ENCODE peak calls at places on chromosomes 11 and 22, in five cellular contexts. W is tibial nerve, T is K562, Q is ovary, L is suprapubic skin. R is an unnamed sample.

GRCh38 chr22:38304526-38304925 is 12.7 kb downstream of the CSNK1E start:
- DNase-seq in L (no peak), Q (no peak), T (no peak), W (peak; percentile 42), R (no peak)

GRCh38 chr11:126113515-126113957 is 50.9 kb upstream of the CDON start:
- DNase-seq in W (peak; percentile 71), Q (peak; percentile 90), T (peak; percentile 11), L (peak; percentile 95), R (peak; percentile 90)

GRCh38 chr11:121451178-121451981 is 734 bp upstream of the SORL1 start:
- DNase-seq in W (no peak), T (no peak), Q (no peak), L (no peak), R (peak; percentile 90)

GRCh38 chr11:90426442-90426841 is 203.6 kb upstream of the CHORDC1 start:
- DNase-seq in L (no peak), Q (no peak), T (no peak), W (no peak), R (no peak)

GRCh38 chr11:122724520-122724919 is 69.0 kb downstream of the UBASH3B start:
- DNase-seq in T (no peak), Q (no peak), W (no peak), L (no peak), R (no peak)

GRCh38 chr11:65576232-65576866 is 496 bp downstream of the EHBP1L1 start:
- DNase-seq in T (no peak), L (no peak), Q (peak; percentile 59), W (no peak), R (no peak)

GRCh38 chr11:16863382-16863781 is 124.9 kb downstream of the C11orf58 start:
- DNase-seq in L (no peak), Q (no peak), W (no peak), T (no peak), R (no peak)

GRCh38 chr11:75869661-75870455 is 54.8 kb downstream of the UVRAG start:
- DNase-seq in W (no peak), L (no peak), Q (no peak), T (no peak), R (no peak)

GRCh38 chr11:18491924-18492323 is 34.8 kb downstream of the TSG101 start:
- DNase-seq in T (no peak), Q (no peak), W (no peak), L (no peak), R (no peak)

GRCh38 chr22:30078320-30079311 is 1.6 kb upstream of the HORMAD2 start:
- DNase-seq in T (no peak), W (no peak), Q (no peak), L (no peak), R (no peak)

GRCh38 chr22:45638834-45639746 is 32.5 kb upstream of the ATXN10 start:
- DNase-seq in T (peak; percentile 56), W (peak; percentile 38), L (peak; percentile 88), Q (no peak), R (peak; percentile 69)

GRCh38 chr11:44047931-44048431 is at the start of gene ACCSL:
- DNase-seq in L (no peak), Q (no peak), T (peak; percentile 21), W (no peak), R (no peak)

GRCh38 chr11:2178906-2179494 is 7.4 kb upstream of the TH start:
- DNase-seq in L (no peak), W (no peak), T (no peak), Q (no peak), R (no peak)

GRCh38 chr22:38033522-38034277 is 23.5 kb upstream of the PICK1 start:
- DNase-seq in L (no peak), Q (no peak), T (no peak), W (no peak), R (no peak)

DNA sequence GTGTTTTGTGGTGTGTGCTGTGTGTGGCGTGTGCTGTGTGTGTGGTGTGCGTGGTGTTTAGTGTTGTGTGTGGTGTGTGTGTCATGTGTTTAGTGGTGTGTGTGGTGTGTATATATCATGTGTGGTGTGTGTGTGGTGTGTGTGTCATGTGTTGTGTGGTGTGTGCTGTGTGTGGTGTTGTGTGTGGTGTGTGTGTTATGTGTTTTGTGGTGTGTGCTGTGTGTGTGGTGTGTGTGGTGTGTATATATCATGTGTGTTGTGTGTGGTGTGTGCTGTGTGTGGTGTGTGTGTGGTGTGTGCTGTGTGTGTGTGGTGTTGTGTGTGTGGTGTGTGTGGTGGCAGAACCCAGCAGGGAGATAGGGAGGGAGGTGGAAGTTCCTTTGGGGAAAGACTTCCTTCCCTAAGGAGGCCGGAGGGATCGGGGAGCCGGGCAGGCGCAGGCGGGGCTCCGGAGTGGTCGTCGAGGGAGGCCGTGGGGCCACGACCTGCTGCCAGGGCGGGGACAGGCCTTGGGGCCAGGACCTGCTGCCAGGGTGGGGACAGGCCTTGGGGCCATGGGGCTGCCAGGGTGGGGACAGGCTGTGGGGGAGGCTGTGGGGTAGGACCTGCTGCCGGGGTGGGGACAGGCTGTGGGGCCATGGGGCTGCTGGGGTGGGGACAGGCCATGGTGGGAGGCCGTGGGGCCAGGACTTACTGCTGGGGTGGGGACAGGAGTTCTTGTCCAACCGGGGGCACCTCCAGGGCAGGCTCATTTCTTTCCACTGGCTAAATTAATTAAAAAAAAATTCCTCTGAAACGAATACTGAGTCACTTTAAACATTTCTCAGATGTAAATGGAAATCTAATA is 15.2 kb downstream of the PIM3 start:
- DNase-seq in W (no peak), T (peak; percentile 55), L (peak; percentile 69), Q (peak; percentile 15), R (peak; percentile 37)
- H3K4me1 ChIP-seq in W (peaks cover 21% of the 10 kb centered on the region), T (peaks cover 7% of the 10 kb centered on the region), L (peaks cover 24% of the 10 kb centered on the region), Q (peaks cover 2% of the 10 kb centered on the region), R (peaks cover 13% of the 10 kb centered on the region)

DNA sequence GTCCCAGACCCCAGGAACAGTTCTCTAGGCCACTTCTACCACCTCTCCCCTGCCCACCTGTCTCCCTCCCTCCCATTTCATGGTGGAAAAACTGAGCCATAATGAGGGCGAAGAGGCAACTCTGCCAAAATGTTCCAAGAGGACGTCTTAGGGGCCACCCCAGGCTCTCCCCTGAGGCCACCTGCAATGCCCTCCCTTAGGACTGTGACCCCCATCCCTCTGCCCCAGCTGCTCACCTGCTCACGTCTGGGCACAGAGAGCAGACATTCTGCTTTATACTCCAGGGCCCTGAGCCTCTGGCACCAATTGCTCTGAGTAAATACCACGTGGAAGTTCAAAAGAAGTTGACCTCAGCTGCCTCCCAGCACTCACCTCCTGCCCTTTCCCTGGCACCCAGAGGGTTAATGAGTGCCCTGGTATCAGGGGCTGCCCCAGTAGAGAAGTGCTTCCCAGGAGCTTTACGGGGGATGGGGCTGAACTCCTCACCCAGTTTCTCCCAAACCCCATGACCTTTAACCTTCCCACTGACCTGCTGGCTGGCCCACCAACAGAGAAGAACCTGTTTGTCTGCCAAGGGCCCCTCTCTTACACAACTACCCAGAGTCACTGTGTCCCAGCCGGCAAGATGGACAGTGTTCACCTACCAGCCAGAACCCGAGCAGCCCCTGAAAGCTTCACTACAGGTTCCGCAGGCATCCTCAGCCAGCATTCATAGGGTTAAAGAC is 627 bp upstream of the APOA5 start:
- DNase-seq in W (no peak), Q (no peak), T (no peak), L (no peak), R (no peak)
- TF ChIP-seq EP300 in W (no peak), Q (no peak), T (no peak), L (no peak), R (no peak)

DNA sequence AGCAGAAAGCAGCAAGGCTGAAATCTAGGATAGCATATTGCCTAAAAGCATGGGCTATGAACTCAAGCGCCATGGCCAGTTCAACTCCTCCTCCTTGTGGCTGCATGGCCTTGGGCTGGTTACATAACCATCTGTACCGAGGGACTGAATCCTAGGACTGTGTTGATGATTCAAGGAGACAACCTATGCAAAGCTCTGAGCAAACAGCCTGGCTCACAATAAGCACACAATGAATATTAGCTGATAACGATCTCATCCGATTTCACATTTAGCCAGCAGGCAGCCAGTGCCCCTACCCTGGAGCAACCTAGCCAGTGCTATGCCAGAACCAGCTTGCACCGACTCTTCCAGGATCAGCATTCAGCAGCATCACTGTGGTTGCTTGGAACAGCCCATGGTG is 698.4 kb downstream of the TBC1D22A start:
- DNase-seq in W (no peak), Q (no peak), T (no peak), L (no peak), R (no peak)
- TF ChIP-seq CTCF in W (no peak), Q (no peak), T (no peak), L (no peak), R (no peak)

GRCh38 chr11:114215871-114216803 is 80.1 kb upstream of the NNMT start:
- DNase-seq in W (no peak), T (peak; percentile 97), Q (no peak), L (no peak), R (no peak)
- H3K4me1 ChIP-seq in W (peaks cover 25% of the 10 kb centered on the region), T (peaks cover 77% of the 10 kb centered on the region), Q (peaks cover 28% of the 10 kb centered on the region), L (peaks cover 35% of the 10 kb centered on the region), R (peaks cover 16% of the 10 kb centered on the region)

GRCh38 chr22:22728382-22728781 is 84.0 kb downstream of the GGTLC2 start:
- DNase-seq in W (no peak), L (no peak), T (no peak), Q (no peak), R (no peak)

GRCh38 chr22:22731374-22731676 is 86.9 kb downstream of the GGTLC2 start:
- DNase-seq in T (no peak), L (no peak), W (no peak), Q (no peak), R (no peak)

GRCh38 chr22:22733881-22734373 is 89.5 kb downstream of the GGTLC2 start:
- DNase-seq in Q (no peak), L (no peak), W (no peak), T (no peak), R (no peak)

GRCh38 chr22:22735695-22736611 is 91.5 kb downstream of the GGTLC2 start:
- DNase-seq in L (no peak), T (no peak), Q (no peak), W (no peak), R (no peak)

GRCh38 chr22:22730655-22731373 is 86.4 kb downstream of the GGTLC2 start:
- DNase-seq in T (no peak), W (no peak), Q (peak; percentile 78), L (no peak), R (no peak)
- TF ChIP-seq EP300 in T (no peak), W (no peak), Q (no peak), L (no peak), R (no peak)

DNA sequence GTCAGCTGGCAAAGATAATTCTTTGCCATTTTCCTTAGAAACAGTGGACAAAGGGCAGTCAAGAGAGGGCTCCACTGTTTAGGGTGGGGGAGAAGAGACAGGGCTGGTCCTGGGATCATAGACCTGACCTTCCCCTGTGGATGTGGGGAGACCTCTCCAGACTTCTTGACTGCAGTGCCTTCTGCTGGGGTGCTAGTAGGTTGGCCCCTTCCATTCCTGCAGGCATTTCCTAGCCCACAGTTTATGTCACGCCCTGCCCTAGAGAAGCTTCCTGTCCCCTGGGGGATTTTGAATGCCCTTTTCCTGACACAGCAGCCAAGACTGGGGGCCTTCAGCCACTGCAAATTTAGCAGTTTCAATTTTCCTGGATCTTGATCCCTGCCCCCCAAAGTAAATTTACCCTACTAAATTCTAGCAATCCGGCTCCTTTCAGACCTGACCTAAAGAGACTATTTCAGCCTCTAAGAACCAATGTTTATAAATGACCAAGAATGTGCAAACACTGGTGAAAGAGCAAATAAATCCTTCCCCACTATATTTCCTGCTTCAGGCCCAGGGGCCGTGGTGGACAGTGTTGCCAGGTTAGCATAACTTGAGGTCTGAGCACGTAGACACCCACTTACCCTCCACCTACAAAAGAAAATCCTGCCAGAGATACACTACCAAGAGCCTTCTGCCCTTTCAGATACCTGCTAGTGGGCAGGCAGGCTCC is 58.4 kb downstream of the PPFIBP2 start:
- DNase-seq in Q (no peak), T (no peak), W (no peak), L (no peak), R (no peak)
- TF ChIP-seq CTCF in Q (no peak), T (no peak), W (no peak), L (no peak), R (no peak)